ENCODE peak calls at places on chromosomes 16 and 17, in four cellular contexts. One of them, this sample, is unnamed.

GRCh38 chr17:38464723-38465419 is 36.6 kb downstream of the ARHGAP23 start:
- DNase-seq in K562: peak
- DNase-seq in H1: no peak
- DNase-seq in HepG2: no peak
- DNase-seq in this sample: no peak

GRCh38 chr17:798246-798645 is 16.1 kb downstream of the MRM3 start:
- DNase-seq in K562: no peak
- DNase-seq in HepG2: no peak
- DNase-seq in H1: no peak
- DNase-seq in this sample: no peak

GRCh38 chr16:69599731-69600130 is 34.0 kb downstream of the NFAT5 start:
- DNase-seq in K562: no peak
- DNase-seq in H1: no peak
- DNase-seq in HepG2: no peak
- DNase-seq in this sample: no peak

GRCh38 chr17:4599505-4600281 is 15.4 kb downstream of the SMTNL2 start:
- DNase-seq in H1: peak
- DNase-seq in K562: peak
- DNase-seq in HepG2: peak
- DNase-seq in this sample: no peak

GRCh38 chr17:5780476-5780875 is 196.2 kb upstream of the NLRP1 start:
- DNase-seq in K562: peak
- DNase-seq in H1: no peak
- DNase-seq in HepG2: no peak
- DNase-seq in this sample: no peak

GRCh38 chr17:60743812-60744211 is 66.2 kb downstream of the BCAS3 start:
- DNase-seq in K562: no peak
- DNase-seq in HepG2: no peak
- DNase-seq in H1: no peak
- DNase-seq in this sample: no peak

GRCh38 chr16:82695806-82696205 is 69.0 kb downstream of the CDH13 start:
- DNase-seq in H1: no peak
- DNase-seq in K562: no peak
- DNase-seq in HepG2: no peak
- DNase-seq in this sample: no peak

GRCh38 chr17:6682339-6682738 is 30.8 kb downstream of the C17orf100 start:
- DNase-seq in K562: no peak
- DNase-seq in HepG2: no peak
- DNase-seq in H1: no peak
- DNase-seq in this sample: no peak

GRCh38 chr16:78973041-78973440 is 627.5 kb downstream of the MAF start:
- DNase-seq in K562: no peak
- DNase-seq in H1: no peak
- DNase-seq in HepG2: no peak
- DNase-seq in this sample: no peak

GRCh38 chr16:78249832-78250231 is 150.4 kb downstream of the WWOX start:
- DNase-seq in K562: no peak
- DNase-seq in HepG2: no peak
- DNase-seq in H1: no peak
- DNase-seq in this sample: no peak

GRCh38 chr17:80943346-80944145 is 48.1 kb upstream of the CHMP6 start:
- DNase-seq in HepG2: no peak
- DNase-seq in K562: no peak
- DNase-seq in H1: no peak
- DNase-seq in this sample: no peak

GRCh38 chr16:77971306-77972131 is 50.8 kb upstream of the CLEC3A start:
- DNase-seq in H1: peak
- DNase-seq in K562: peak
- DNase-seq in HepG2: peak
- DNase-seq in this sample: no peak

GRCh38 chr17:66397486-66397885 is 95.1 kb downstream of the PRKCA start:
- DNase-seq in H1: no peak
- DNase-seq in HepG2: no peak
- DNase-seq in K562: no peak
- DNase-seq in this sample: no peak

GRCh38 chr16:81522141-81522701 is 77.6 kb downstream of the CMIP start:
- DNase-seq in HepG2: no peak
- DNase-seq in K562: peak
- DNase-seq in H1: peak
- DNase-seq in this sample: no peak

GRCh38 chr16:68700120-68700519 is 37.0 kb upstream of the CDH1 start:
- DNase-seq in H1: no peak
- DNase-seq in HepG2: peak
- DNase-seq in K562: no peak
- DNase-seq in this sample: no peak

GRCh38 chr16:67987460-67988160 is 7.3 kb upstream of the DPEP3 start:
- DNase-seq in K562: no peak
- DNase-seq in H1: no peak
- DNase-seq in HepG2: peak
- DNase-seq in this sample: no peak

GRCh38 chr17:50328360-50328759 is 17.6 kb upstream of the XYLT2 start:
- DNase-seq in K562: no peak
- DNase-seq in H1: no peak
- DNase-seq in HepG2: no peak
- DNase-seq in this sample: no peak
- TF ChIP-seq CBX5 in K562: no peak
- TF ChIP-seq CBX5 in H1: no peak
- TF ChIP-seq CBX5 in HepG2: no peak
- TF ChIP-seq CBX5 in this sample: no peak

DNA sequence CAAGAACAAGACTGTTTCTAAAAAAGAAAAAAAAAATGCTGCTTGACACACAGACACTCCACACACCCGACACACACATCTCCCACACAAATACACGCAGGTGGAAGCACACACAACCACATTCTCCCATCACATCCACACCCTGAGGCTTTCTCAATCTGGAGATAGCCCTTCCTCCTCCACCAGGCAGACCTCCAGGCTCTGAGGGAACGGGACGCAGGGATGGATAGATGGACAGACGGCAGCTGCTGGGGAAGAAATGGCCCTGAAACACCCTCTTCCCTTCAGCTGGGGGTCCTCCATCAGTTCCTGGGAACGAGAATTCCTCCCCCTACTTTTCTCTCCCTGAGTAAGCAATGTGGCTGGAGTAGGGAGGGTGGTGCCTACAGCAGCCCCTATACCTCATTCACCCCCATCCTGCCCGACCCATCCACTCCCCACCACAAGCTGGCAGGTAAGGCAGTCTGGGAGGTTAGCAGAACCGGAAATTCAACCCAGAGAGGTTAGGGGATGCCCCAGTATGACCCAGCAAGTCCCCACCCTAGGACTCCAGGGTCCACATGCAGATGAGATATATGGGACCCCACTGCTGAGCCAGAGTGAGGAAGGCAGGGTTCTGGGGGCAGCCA is 4.1 kb upstream of the LITAFD start:
- DNase-seq in H1: no peak
- DNase-seq in K562: no peak
- DNase-seq in HepG2: no peak
- DNase-seq in this sample: no peak
- TF ChIP-seq CBX5 in H1: no peak
- TF ChIP-seq CBX5 in K562: no peak
- TF ChIP-seq CBX5 in HepG2: no peak
- TF ChIP-seq CBX5 in this sample: no peak

GRCh38 chr17:12911241-12911640 is 106.6 kb downstream of the ELAC2 start:
- DNase-seq in HepG2: no peak
- DNase-seq in K562: no peak
- DNase-seq in H1: no peak
- DNase-seq in this sample: no peak

GRCh38 chr17:12909046-12909445 is 108.8 kb downstream of the ELAC2 start:
- DNase-seq in K562: no peak
- DNase-seq in H1: no peak
- DNase-seq in HepG2: no peak
- DNase-seq in this sample: peak

GRCh38 chr17:12907477-12907876 is 110.3 kb downstream of the ELAC2 start:
- DNase-seq in H1: no peak
- DNase-seq in K562: no peak
- DNase-seq in HepG2: no peak
- DNase-seq in this sample: no peak

DNA sequence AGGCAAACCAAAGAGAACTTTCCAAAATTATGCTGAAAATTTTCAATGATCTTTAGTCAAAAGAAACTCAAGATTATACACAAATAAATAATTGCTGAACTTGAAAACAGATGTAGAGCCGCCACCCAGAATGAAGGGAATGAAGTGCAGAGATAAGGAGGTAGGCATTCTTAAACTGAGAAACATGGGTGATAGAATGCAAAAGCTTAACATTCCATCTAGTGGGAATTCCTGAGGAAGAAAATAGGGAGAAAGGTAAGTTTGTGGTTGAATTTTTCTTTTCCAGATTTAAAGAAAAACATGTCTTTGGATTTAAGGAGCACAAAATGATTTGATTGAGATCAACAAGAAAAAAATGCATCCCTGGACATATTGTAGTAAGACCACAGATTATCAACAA is 108.3 kb downstream of the ELAC2 start:
- DNase-seq in K562: no peak
- DNase-seq in H1: no peak
- DNase-seq in HepG2: no peak
- DNase-seq in this sample: no peak
- TF ChIP-seq CBX5 in K562: no peak
- TF ChIP-seq CBX5 in H1: no peak
- TF ChIP-seq CBX5 in HepG2: no peak
- TF ChIP-seq CBX5 in this sample: no peak

GRCh38 chr16:10490141-10490540 is 90.3 kb downstream of the EMP2 start:
- DNase-seq in HepG2: no peak
- DNase-seq in H1: no peak
- DNase-seq in K562: no peak
- DNase-seq in this sample: no peak
- TF ChIP-seq CBX5 in HepG2: no peak
- TF ChIP-seq CBX5 in H1: no peak
- TF ChIP-seq CBX5 in K562: no peak
- TF ChIP-seq CBX5 in this sample: no peak

GRCh38 chr16:1258906-1259759 is 3.3 kb downstream of the TPSD1 start:
- DNase-seq in HepG2: no peak
- DNase-seq in K562: no peak
- DNase-seq in H1: no peak
- DNase-seq in this sample: no peak

GRCh38 chr16:1257561-1258217 is 1.8 kb downstream of the TPSD1 start:
- DNase-seq in HepG2: no peak
- DNase-seq in K562: no peak
- DNase-seq in H1: no peak
- DNase-seq in this sample: no peak

GRCh38 chr16:1259760-1260068 is 3.8 kb downstream of the TPSD1 start:
- DNase-seq in K562: no peak
- DNase-seq in HepG2: no peak
- DNase-seq in H1: no peak
- DNase-seq in this sample: no peak

GRCh38 chr16:1258218-1258587 is 2.3 kb downstream of the TPSD1 start:
- DNase-seq in K562: no peak
- DNase-seq in H1: no peak
- DNase-seq in HepG2: no peak
- DNase-seq in this sample: no peak

GRCh38 chr16:1256874-1257322 is 1.0 kb downstream of the TPSD1 start:
- DNase-seq in H1: no peak
- DNase-seq in HepG2: no peak
- DNase-seq in K562: no peak
- DNase-seq in this sample: no peak
- TF ChIP-seq CBX5 in H1: no peak
- TF ChIP-seq CBX5 in HepG2: no peak
- TF ChIP-seq CBX5 in K562: no peak
- TF ChIP-seq CBX5 in this sample: no peak

GRCh38 chr16:49350265-49351103 is 23.1 kb upstream of the C16orf78 start:
- DNase-seq in HepG2: peak
- DNase-seq in K562: peak
- DNase-seq in H1: peak
- DNase-seq in this sample: no peak
- TF ChIP-seq CBX5 in HepG2: no peak
- TF ChIP-seq CBX5 in K562: no peak
- TF ChIP-seq CBX5 in H1: no peak
- TF ChIP-seq CBX5 in this sample: no peak

GRCh38 chr17:15494821-15495220 is 27.4 kb upstream of the CDRT4 start:
- DNase-seq in K562: no peak
- DNase-seq in HepG2: no peak
- DNase-seq in H1: no peak
- DNase-seq in this sample: no peak
- TF ChIP-seq CBX5 in K562: no peak
- TF ChIP-seq CBX5 in HepG2: no peak
- TF ChIP-seq CBX5 in H1: no peak
- TF ChIP-seq CBX5 in this sample: no peak

This sample was measured in GM12878.